ENCODE peak calls at places on chromosomes 11 and 22, in seven cellular contexts. E, W, U, S, G, Y and Q are unnamed samples.

GRCh38 chr22:39910875-39911601 is 10.2 kb downstream of the GRAP2 start:
- DNase-seq in G (no peak), Y (no peak), U (no peak), E (no peak), S (no peak), W (no peak), Q (no peak)

GRCh38 chr11:47899801-47900200 is 51.7 kb upstream of the NUP160 start:
- DNase-seq in Y (no peak), S (no peak), G (no peak), U (no peak), W (no peak), E (no peak), Q (no peak)

GRCh38 chr11:100619484-100619883 is 67.6 kb upstream of the ARHGAP42 start:
- DNase-seq in U (no peak), G (peak), S (peak), W (no peak), Y (no peak), E (no peak), Q (no peak)

GRCh38 chr11:123377355-123377754 is 52.7 kb upstream of the GRAMD1B start:
- DNase-seq in W (no peak), E (no peak), G (no peak), S (no peak), U (no peak), Y (no peak), Q (no peak)

GRCh38 chr11:117410238-117410637 is 82.6 kb downstream of the CEP164 start:
- DNase-seq in Y (no peak), E (no peak), G (no peak), S (no peak), W (no peak), U (no peak), Q (no peak)

GRCh38 chr11:10379871-10380568 is 75.0 kb upstream of the AMPD3 start:
- DNase-seq in S (no peak), G (no peak), W (peak), U (no peak), E (no peak), Y (no peak), Q (no peak)

GRCh38 chr22:33341611-33342010 is 283.4 kb upstream of the SYN3 start:
- DNase-seq in Y (no peak), W (no peak), S (no peak), E (no peak), U (no peak), G (no peak), Q (no peak)

GRCh38 chr11:11215944-11216343 is 137.1 kb downstream of the CSNK2A3 start:
- DNase-seq in G (no peak), Y (no peak), S (no peak), W (peak), U (no peak), E (peak), Q (no peak)

GRCh38 chr11:72594493-72595291 is 79.5 kb downstream of the PDE2A start:
- DNase-seq in S (no peak), W (no peak), U (no peak), G (no peak), E (no peak), Y (no peak), Q (no peak)

GRCh38 chr22:45867906-45868555 is 108.9 kb downstream of the WNT7B start:
- DNase-seq in G (no peak), U (no peak), Y (no peak), W (no peak), E (no peak), S (no peak), Q (no peak)